ENCODE peak calls at places on chromosomes 6 and 20, in four cellular contexts. One of them, this sample, is unnamed.

GRCh38 chr6:93040375-93040774 is 379.0 kb downstream of the EPHA7 start:
- DNase-seq in CD8-positive, alpha-beta T cell: no peak
- DNase-seq in A673: peak; percentile 92
- DNase-seq in heart left ventricle: no peak
- DNase-seq in this sample: no peak

GRCh38 chr6:133827766-133828165 is 61.1 kb upstream of the TCF21 start:
- DNase-seq in CD8-positive, alpha-beta T cell: no peak
- DNase-seq in A673: no peak
- DNase-seq in heart left ventricle: no peak
- DNase-seq in this sample: no peak

GRCh38 chr20:3586111-3586510 is 77.1 kb downstream of the GFRA4 start:
- DNase-seq in CD8-positive, alpha-beta T cell: no peak
- DNase-seq in A673: no peak
- DNase-seq in heart left ventricle: no peak
- DNase-seq in this sample: no peak

GRCh38 chr20:49901588-49901987 is 13.7 kb downstream of the SPATA2 start:
- DNase-seq in CD8-positive, alpha-beta T cell: no peak
- DNase-seq in A673: no peak
- DNase-seq in heart left ventricle: no peak
- DNase-seq in this sample: no peak

GRCh38 chr20:37498066-37498702 is 22.9 kb upstream of the NNAT start:
- DNase-seq in CD8-positive, alpha-beta T cell: no peak
- DNase-seq in A673: no peak
- DNase-seq in heart left ventricle: no peak
- DNase-seq in this sample: no peak

GRCh38 chr6:153625089-153625488 is 414.0 kb upstream of the OPRM1 start:
- DNase-seq in CD8-positive, alpha-beta T cell: no peak
- DNase-seq in A673: peak; percentile 99
- DNase-seq in heart left ventricle: no peak
- DNase-seq in this sample: peak; percentile 47

GRCh38 chr6:163180874-163181541 is 233.5 kb upstream of the QKI start:
- DNase-seq in CD8-positive, alpha-beta T cell: no peak
- DNase-seq in A673: no peak
- DNase-seq in heart left ventricle: peak; percentile 81
- DNase-seq in this sample: peak; percentile 58

GRCh38 chr6:106417572-106418147 is 57.1 kb downstream of the CRYBG1 start:
- DNase-seq in CD8-positive, alpha-beta T cell: no peak
- DNase-seq in A673: no peak
- DNase-seq in heart left ventricle: no peak
- DNase-seq in this sample: no peak

GRCh38 chr6:15346315-15346714 is 100.4 kb downstream of the JARID2 start:
- DNase-seq in CD8-positive, alpha-beta T cell: no peak
- DNase-seq in A673: no peak
- DNase-seq in heart left ventricle: no peak
- DNase-seq in this sample: no peak

GRCh38 chr6:117414770-117415169 is 11.0 kb downstream of the ROS1 start:
- DNase-seq in CD8-positive, alpha-beta T cell: no peak
- DNase-seq in A673: no peak
- DNase-seq in heart left ventricle: no peak
- DNase-seq in this sample: no peak

GRCh38 chr6:131159578-131159977 is 24.3 kb downstream of the AKAP7 start:
- DNase-seq in CD8-positive, alpha-beta T cell: no peak
- DNase-seq in A673: no peak
- DNase-seq in heart left ventricle: no peak
- DNase-seq in this sample: no peak

DNA sequence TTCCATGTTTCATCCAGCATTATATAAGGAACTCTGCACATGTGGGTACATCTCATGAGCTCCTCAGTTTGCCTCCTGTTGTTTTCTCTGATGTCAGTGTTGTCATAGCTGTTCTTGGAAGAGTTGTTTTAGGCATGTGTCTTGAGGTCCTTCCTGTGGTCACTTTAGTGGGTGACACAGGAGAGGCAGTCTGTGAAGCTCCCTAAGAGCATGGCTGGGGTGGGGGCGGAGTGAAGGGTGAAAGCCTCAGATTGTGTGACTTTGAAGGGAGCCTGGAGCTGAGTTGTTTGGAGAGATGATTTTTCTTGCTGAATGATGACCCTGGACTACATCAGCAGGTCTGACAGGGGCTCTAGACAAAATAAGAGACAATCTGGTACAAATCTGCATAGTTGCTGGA is 37.7 kb downstream of the PPP1R14C start:
- DNase-seq in CD8-positive, alpha-beta T cell: no peak
- DNase-seq in A673: no peak
- DNase-seq in heart left ventricle: no peak
- DNase-seq in this sample: no peak
- H3K4me1 ChIP-seq in CD8-positive, alpha-beta T cell: no peaks in the 10 kb centered on the region
- H3K4me1 ChIP-seq in A673: no peaks in the 10 kb centered on the region
- H3K4me1 ChIP-seq in heart left ventricle: peaks cover 46% of the 10 kb centered on the region
- H3K4me1 ChIP-seq in this sample: no peaks in the 10 kb centered on the region

GRCh38 chr6:141483561-141484061 is 649.1 kb upstream of the GJE1 start:
- DNase-seq in CD8-positive, alpha-beta T cell: peak; percentile 62
- DNase-seq in A673: peak; percentile 93
- DNase-seq in heart left ventricle: peak; percentile 51
- DNase-seq in this sample: no peak
- H3K4me1 ChIP-seq in CD8-positive, alpha-beta T cell: peaks cover 17% of the 10 kb centered on the region
- H3K4me1 ChIP-seq in A673: peaks cover 25% of the 10 kb centered on the region
- H3K4me1 ChIP-seq in heart left ventricle: peaks cover 18% of the 10 kb centered on the region
- H3K4me1 ChIP-seq in this sample: peaks cover 10% of the 10 kb centered on the region

GRCh38 chr6:43869792-43870659 is 100.0 kb downstream of the VEGFA start:
- DNase-seq in CD8-positive, alpha-beta T cell: no peak
- DNase-seq in A673: no peak
- DNase-seq in heart left ventricle: no peak
- DNase-seq in this sample: no peak
- H3K4me1 ChIP-seq in CD8-positive, alpha-beta T cell: no peaks in the 10 kb centered on the region
- H3K4me1 ChIP-seq in A673: peaks cover 53% of the 10 kb centered on the region
- H3K4me1 ChIP-seq in heart left ventricle: no peaks in the 10 kb centered on the region
- H3K4me1 ChIP-seq in this sample: peaks cover 3% of the 10 kb centered on the region

DNA sequence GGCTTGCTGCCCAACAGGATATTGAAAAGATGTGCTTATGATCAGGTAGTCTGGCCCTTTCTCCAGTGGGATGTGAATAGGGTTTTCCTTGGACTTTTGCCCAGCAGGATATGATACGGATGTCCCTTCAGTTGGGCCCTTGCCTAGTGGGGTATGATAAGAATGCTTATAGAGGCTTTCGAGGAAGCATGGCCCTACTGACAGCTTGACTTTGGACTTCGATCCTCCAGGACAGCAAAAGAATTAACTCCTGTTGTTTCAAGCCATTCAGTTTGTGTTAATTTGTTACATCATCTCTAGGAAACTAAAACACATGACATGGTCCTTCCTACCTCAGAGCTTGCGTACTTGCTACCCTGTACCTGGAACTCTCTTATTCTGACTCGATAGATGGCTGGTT is 9.7 kb upstream of the ZNF334 start:
- DNase-seq in CD8-positive, alpha-beta T cell: no peak
- DNase-seq in A673: no peak
- DNase-seq in heart left ventricle: no peak
- DNase-seq in this sample: no peak
- H3K4me1 ChIP-seq in CD8-positive, alpha-beta T cell: no peaks in the 10 kb centered on the region
- H3K4me1 ChIP-seq in A673: no peaks in the 10 kb centered on the region
- H3K4me1 ChIP-seq in heart left ventricle: no peaks in the 10 kb centered on the region
- H3K4me1 ChIP-seq in this sample: no peaks in the 10 kb centered on the region

GRCh38 chr6:150686566-150686965 is 86.9 kb downstream of the PLEKHG1 start:
- DNase-seq in CD8-positive, alpha-beta T cell: no peak
- DNase-seq in A673: peak; percentile 59
- DNase-seq in heart left ventricle: no peak
- DNase-seq in this sample: no peak
- H3K4me1 ChIP-seq in CD8-positive, alpha-beta T cell: no peaks in the 10 kb centered on the region
- H3K4me1 ChIP-seq in A673: peaks cover 10% of the 10 kb centered on the region
- H3K4me1 ChIP-seq in heart left ventricle: peaks cover 67% of the 10 kb centered on the region
- H3K4me1 ChIP-seq in this sample: peaks cover 3% of the 10 kb centered on the region

GRCh38 chr6:112225691-112226090 is 28.7 kb downstream of the LAMA4 start:
- DNase-seq in CD8-positive, alpha-beta T cell: no peak
- DNase-seq in A673: no peak
- DNase-seq in heart left ventricle: no peak
- DNase-seq in this sample: no peak
- H3K4me1 ChIP-seq in CD8-positive, alpha-beta T cell: no peaks in the 10 kb centered on the region
- H3K4me1 ChIP-seq in A673: peaks cover 21% of the 10 kb centered on the region
- H3K4me1 ChIP-seq in heart left ventricle: peaks cover 80% of the 10 kb centered on the region
- H3K4me1 ChIP-seq in this sample: peaks cover 9% of the 10 kb centered on the region

GRCh38 chr6:124986146-124986545 is 23.9 kb downstream of the RNF217 start:
- DNase-seq in CD8-positive, alpha-beta T cell: no peak
- DNase-seq in A673: no peak
- DNase-seq in heart left ventricle: no peak
- DNase-seq in this sample: no peak

GRCh38 chr6:124987291-124987690 is 25.1 kb downstream of the RNF217 start:
- DNase-seq in CD8-positive, alpha-beta T cell: no peak
- DNase-seq in A673: no peak
- DNase-seq in heart left ventricle: no peak
- DNase-seq in this sample: no peak

GRCh38 chr6:124982669-124983068 is 20.4 kb downstream of the RNF217 start:
- DNase-seq in CD8-positive, alpha-beta T cell: no peak
- DNase-seq in A673: no peak
- DNase-seq in heart left ventricle: no peak
- DNase-seq in this sample: no peak

GRCh38 chr6:124984668-124985338 is 22.6 kb downstream of the RNF217 start:
- DNase-seq in CD8-positive, alpha-beta T cell: no peak
- DNase-seq in A673: peak; percentile 76
- DNase-seq in heart left ventricle: no peak
- DNase-seq in this sample: no peak

GRCh38 chr6:124983383-124983782 is 21.1 kb downstream of the RNF217 start:
- DNase-seq in CD8-positive, alpha-beta T cell: no peak
- DNase-seq in A673: no peak
- DNase-seq in heart left ventricle: no peak
- DNase-seq in this sample: no peak
- H3K4me1 ChIP-seq in CD8-positive, alpha-beta T cell: no peaks in the 10 kb centered on the region
- H3K4me1 ChIP-seq in A673: peaks cover 59% of the 10 kb centered on the region
- H3K4me1 ChIP-seq in heart left ventricle: peaks cover 16% of the 10 kb centered on the region
- H3K4me1 ChIP-seq in this sample: no peaks in the 10 kb centered on the region

This sample was measured in HAP-1.